ENCODE peak calls at places on chromosomes 5 and 9, in eight cellular contexts. U is H7; G is GM12878; E is left lung; L is HCT116; S is adrenal gland; C is cardiac muscle cell; V is CD4-positive, CD25-positive, alpha-beta regulatory T cell. H is an unnamed sample.

GRCh38 chr5:157860898-157861894 is 2.3 kb upstream of the CLINT1 start:
- DNase-seq in U (no peak), G (peak; percentile 90), E (no peak), L (no peak), S (no peak), C (no peak), V (no peak), H (no peak)

GRCh38 chr9:111961575-111961974 is 65.0 kb downstream of the UGCG start:
- DNase-seq in U (no peak), G (no peak), E (no peak), L (peak; percentile 19), S (no peak), C (no peak), V (no peak), H (no peak)

GRCh38 chr9:93183663-93184438 is at the start of gene WNK2:
- DNase-seq in U (peak; percentile 99), G (no peak), E (no peak), L (no peak), S (no peak), C (peak; percentile 67), V (peak; percentile 37), H (peak; percentile 52)

GRCh38 chr5:169547508-169547907 is 36.1 kb upstream of the SPDL1 start:
- DNase-seq in U (no peak), G (no peak), E (no peak), L (no peak), S (no peak), C (peak; percentile 29), V (no peak), H (no peak)

GRCh38 chr9:14511452-14511851 is 181.8 kb downstream of the ZDHHC21 start:
- DNase-seq in U (no peak), G (no peak), E (no peak), L (no peak), S (no peak), C (no peak), V (no peak), H (no peak)

GRCh38 chr9:122134822-122135528 is 24.6 kb downstream of the NDUFA8 start:
- DNase-seq in U (peak; percentile 72), G (no peak), E (no peak), L (no peak), S (no peak), C (no peak), V (no peak), H (no peak)

GRCh38 chr5:121704291-121704690 is 147.4 kb upstream of the FTMT start:
- DNase-seq in U (no peak), G (no peak), E (no peak), L (no peak), S (no peak), C (no peak), V (no peak), H (no peak)

GRCh38 chr9:123523828-123524227 is 167.8 kb downstream of the CRB2 start:
- DNase-seq in U (no peak), G (no peak), E (no peak), L (no peak), S (no peak), C (no peak), V (no peak), H (no peak)

GRCh38 chr5:27908341-27908740 is 870.0 kb upstream of the CDH9 start:
- DNase-seq in U (no peak), G (no peak), E (no peak), L (no peak), S (no peak), C (no peak), V (no peak), H (no peak)

GRCh38 chr5:55986931-55987330 is 7.8 kb downstream of the IL6ST start:
- DNase-seq in U (no peak), G (no peak), E (no peak), L (no peak), S (no peak), C (no peak), V (no peak), H (no peak)

GRCh38 chr9:99513441-99514112 is 291.5 kb downstream of the SEC61B start:
- DNase-seq in U (no peak), G (peak; percentile 59), E (no peak), L (no peak), S (no peak), C (no peak), V (no peak), H (no peak)

GRCh38 chr9:27133817-27134216 is 24.8 kb downstream of the TEK start:
- DNase-seq in U (no peak), G (no peak), E (no peak), L (no peak), S (no peak), C (no peak), V (no peak), H (no peak)

GRCh38 chr5:32001722-32002121 is 172.4 kb downstream of the GOLPH3 start:
- DNase-seq in U (no peak), G (no peak), E (no peak), L (no peak), S (no peak), C (no peak), V (no peak), H (no peak)

GRCh38 chr5:134438268-134438622 is 26.6 kb upstream of the CDKN2AIPNL start:
- DNase-seq in U (no peak), G (no peak), E (no peak), L (no peak), S (no peak), C (no peak), V (no peak), H (no peak)

GRCh38 chr9:20112367-20112766 is 323.5 kb upstream of the SLC24A2 start:
- DNase-seq in U (no peak), G (no peak), E (no peak), L (no peak), S (no peak), C (no peak), V (no peak), H (no peak)

GRCh38 chr5:80414113-80414512 is 6.2 kb downstream of the ZFYVE16 start:
- DNase-seq in U (no peak), G (no peak), E (no peak), L (no peak), S (no peak), C (no peak), V (no peak), H (no peak)

GRCh38 chr5:179795049-179795862 is 1.5 kb downstream of the LTC4S start:
- DNase-seq in U (peak; percentile 91), G (no peak), E (peak; percentile 75), L (no peak), S (peak; percentile 87), C (peak; percentile 58), V (no peak), H (no peak)

GRCh38 chr5:176740131-176740701 is 70.1 kb upstream of the UNC5A start:
- DNase-seq in U (peak; percentile 23), G (no peak), E (peak; percentile 19), L (no peak), S (no peak), C (no peak), V (no peak), H (no peak)

GRCh38 chr5:179613460-179614071 is 9.9 kb downstream of the HNRNPH1 start:
- DNase-seq in U (no peak), G (no peak), E (no peak), L (no peak), S (no peak), C (no peak), V (no peak), H (no peak)

GRCh38 chr5:41347569-41347968 is 134.2 kb upstream of the C6 start:
- DNase-seq in U (peak; percentile 5), G (no peak), E (no peak), L (no peak), S (no peak), C (no peak), V (no peak), H (no peak)

GRCh38 chr5:124580925-124581821 is 165.3 kb downstream of the ZNF608 start:
- DNase-seq in U (peak; percentile 55), G (no peak), E (no peak), L (no peak), S (no peak), C (peak; percentile 51), V (no peak), H (peak; percentile 43)

GRCh38 chr9:9054354-9054992 is 1254.9 kb upstream of the DMAC1 start:
- DNase-seq in U (no peak), G (no peak), E (no peak), L (no peak), S (no peak), C (no peak), V (no peak), H (no peak)

GRCh38 chr5:140346348-140347221 is at the start of gene HBEGF:
- DNase-seq in U (peak; percentile 98), G (no peak), E (peak; percentile 87), L (peak; percentile 74), S (peak; percentile 76), C (peak; percentile 90), V (peak; percentile 26), H (peak; percentile 88)

DNA sequence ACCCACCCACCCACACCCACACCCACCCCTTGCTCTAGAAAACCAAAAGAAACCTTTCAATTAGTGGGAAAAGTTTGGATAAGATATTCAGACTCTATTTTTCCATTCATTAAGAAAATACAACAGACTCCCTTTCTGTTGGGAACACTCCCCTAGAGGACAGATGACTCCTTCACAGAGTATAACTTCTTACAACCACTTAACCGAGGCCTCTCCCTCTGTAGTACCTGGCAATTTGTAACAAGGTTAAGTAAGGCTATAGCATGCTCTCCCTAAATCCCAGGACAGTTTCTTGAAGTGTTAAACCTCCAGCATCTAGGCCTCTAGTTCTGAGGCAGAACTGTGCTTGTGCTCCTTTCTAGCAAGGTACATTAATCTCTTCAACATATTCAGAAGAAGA is 75.9 kb upstream of the NR5A1 start:
- DNase-seq in U (no peak), G (no peak), E (no peak), L (no peak), S (no peak), C (no peak), V (no peak), H (no peak)
- H3K36me3 ChIP-seq in U (no peaks in the 10 kb centered on the region), G (no peaks in the 10 kb centered on the region), E (no peaks in the 10 kb centered on the region), L (no peaks in the 10 kb centered on the region), S (no peaks in the 10 kb centered on the region), C (no peaks in the 10 kb centered on the region), V (no peaks in the 10 kb centered on the region), H (no peaks in the 10 kb centered on the region)

DNA sequence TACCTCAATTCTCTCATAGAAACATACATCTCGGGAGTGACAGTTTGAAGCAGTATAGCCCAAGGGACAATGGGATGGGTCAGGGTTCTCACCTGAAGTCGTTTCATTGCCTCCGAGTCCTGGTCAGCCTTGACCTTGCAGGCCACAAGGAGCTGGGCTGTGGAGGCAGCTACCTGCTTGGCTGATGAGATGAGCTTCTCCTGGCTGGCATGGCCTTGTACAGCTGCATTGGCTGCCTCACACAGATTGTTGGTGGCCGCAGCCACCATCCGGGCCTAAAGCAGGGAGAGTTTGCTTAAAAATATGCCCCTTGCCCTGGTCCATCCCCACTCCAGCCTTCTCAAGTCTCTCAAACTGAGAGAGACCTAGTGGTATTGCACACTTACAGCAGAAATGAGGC is 8.5 kb upstream of the TPM2 start:
- DNase-seq in U (no peak), G (no peak), E (peak; percentile 19), L (no peak), S (no peak), C (no peak), V (no peak), H (no peak)
- H3K36me3 ChIP-seq in U (peaks cover 49% of the 10 kb centered on the region), G (peaks cover 36% of the 10 kb centered on the region), E (no peaks in the 10 kb centered on the region), L (peaks cover 61% of the 10 kb centered on the region), S (no peaks in the 10 kb centered on the region), C (peaks cover 62% of the 10 kb centered on the region), V (peaks cover 61% of the 10 kb centered on the region), H (peaks cover 61% of the 10 kb centered on the region)

GRCh38 chr9:113179839-113180238 is 29.0 kb downstream of the SLC31A2 start:
- DNase-seq in U (no peak), G (no peak), E (no peak), L (no peak), S (no peak), C (no peak), V (no peak), H (no peak)
- H3K36me3 ChIP-seq in U (peaks cover 12% of the 10 kb centered on the region), G (peaks cover 10% of the 10 kb centered on the region), E (peaks cover 4% of the 10 kb centered on the region), L (peaks cover 19% of the 10 kb centered on the region), S (no peaks in the 10 kb centered on the region), C (peaks cover 63% of the 10 kb centered on the region), V (peaks cover 94% of the 10 kb centered on the region), H (peaks cover 84% of the 10 kb centered on the region)

GRCh38 chr9:128250839-128251558 is 24.8 kb downstream of the GOLGA2 start:
- DNase-seq in U (peak; percentile 39), G (no peak), E (no peak), L (no peak), S (no peak), C (no peak), V (no peak), H (no peak)
- H3K36me3 ChIP-seq in U (peaks cover 5% of the 10 kb centered on the region), G (no peaks in the 10 kb centered on the region), E (no peaks in the 10 kb centered on the region), L (no peaks in the 10 kb centered on the region), S (no peaks in the 10 kb centered on the region), C (no peaks in the 10 kb centered on the region), V (no peaks in the 10 kb centered on the region), H (peaks cover 3% of the 10 kb centered on the region)

H was measured in BE2C.